ENCODE peak calls at places on chromosomes 6 and 20, in six cellular contexts. One of them, this sample, is unnamed.

GRCh38 chr6:145015739-145016558 is 719.4 kb downstream of the EPM2A start:
- DNase-seq in A673: peak
- DNase-seq in breast epithelium: no peak
- DNase-seq in GM23338: no peak
- DNase-seq in DMS79: no peak
- DNase-seq in germinal center: no peak
- DNase-seq in this sample: no peak

GRCh38 chr20:16265334-16265733 is 307.9 kb downstream of the KIF16B start:
- DNase-seq in A673: no peak
- DNase-seq in germinal center: no peak
- DNase-seq in breast epithelium: no peak
- DNase-seq in GM23338: no peak
- DNase-seq in DMS79: no peak
- DNase-seq in this sample: no peak

GRCh38 chr6:149129401-149130077 is 188.0 kb upstream of the TAB2 start:
- DNase-seq in breast epithelium: no peak
- DNase-seq in germinal center: no peak
- DNase-seq in A673: no peak
- DNase-seq in GM23338: no peak
- DNase-seq in DMS79: no peak
- DNase-seq in this sample: peak

GRCh38 chr6:36727491-36728021 is 29.9 kb downstream of the RAB44 start:
- DNase-seq in DMS79: peak
- DNase-seq in GM23338: no peak
- DNase-seq in breast epithelium: no peak
- DNase-seq in A673: no peak
- DNase-seq in germinal center: no peak
- DNase-seq in this sample: peak

GRCh38 chr6:127489248-127489647 is 29.9 kb downstream of the MTCL3 start:
- DNase-seq in A673: no peak
- DNase-seq in GM23338: no peak
- DNase-seq in germinal center: no peak
- DNase-seq in breast epithelium: no peak
- DNase-seq in DMS79: no peak
- DNase-seq in this sample: no peak

GRCh38 chr6:117441824-117442264 is 16.1 kb upstream of the ROS1 start:
- DNase-seq in breast epithelium: no peak
- DNase-seq in DMS79: no peak
- DNase-seq in A673: no peak
- DNase-seq in germinal center: no peak
- DNase-seq in GM23338: no peak
- DNase-seq in this sample: no peak

GRCh38 chr20:11776687-11777086 is 141.0 kb upstream of the BTBD3 start:
- DNase-seq in DMS79: no peak
- DNase-seq in GM23338: no peak
- DNase-seq in breast epithelium: no peak
- DNase-seq in germinal center: no peak
- DNase-seq in A673: no peak
- DNase-seq in this sample: no peak

GRCh38 chr6:134331255-134331654 is 13.3 kb upstream of the SGK1 start:
- DNase-seq in DMS79: no peak
- DNase-seq in germinal center: no peak
- DNase-seq in GM23338: no peak
- DNase-seq in breast epithelium: no peak
- DNase-seq in A673: no peak
- DNase-seq in this sample: no peak

GRCh38 chr20:17992224-17992637 is 23.4 kb downstream of the MGME1 start:
- DNase-seq in germinal center: no peak
- DNase-seq in DMS79: no peak
- DNase-seq in A673: no peak
- DNase-seq in breast epithelium: no peak
- DNase-seq in GM23338: no peak
- DNase-seq in this sample: no peak

GRCh38 chr6:39206250-39206721 is 23.0 kb downstream of the KCNK5 start:
- DNase-seq in breast epithelium: no peak
- DNase-seq in GM23338: peak
- DNase-seq in germinal center: no peak
- DNase-seq in A673: no peak
- DNase-seq in DMS79: no peak
- DNase-seq in this sample: no peak

GRCh38 chr6:43917878-43918382 is 147.9 kb downstream of the VEGFA start:
- DNase-seq in A673: no peak
- DNase-seq in GM23338: no peak
- DNase-seq in breast epithelium: no peak
- DNase-seq in DMS79: no peak
- DNase-seq in germinal center: no peak
- DNase-seq in this sample: no peak

GRCh38 chr20:52269327-52269726 is 77.7 kb upstream of the ZFP64 start:
- DNase-seq in germinal center: no peak
- DNase-seq in GM23338: no peak
- DNase-seq in A673: peak
- DNase-seq in DMS79: no peak
- DNase-seq in breast epithelium: no peak
- DNase-seq in this sample: peak

GRCh38 chr6:129490551-129491245 is 219.3 kb downstream of the ARHGAP18 start:
- DNase-seq in germinal center: peak
- DNase-seq in A673: peak
- DNase-seq in GM23338: peak
- DNase-seq in DMS79: no peak
- DNase-seq in breast epithelium: no peak
- DNase-seq in this sample: no peak

GRCh38 chr20:13858496-13859270 is 73.9 kb downstream of the NDUFAF5 start:
- DNase-seq in breast epithelium: no peak
- DNase-seq in A673: no peak
- DNase-seq in germinal center: no peak
- DNase-seq in DMS79: no peak
- DNase-seq in GM23338: no peak
- DNase-seq in this sample: no peak

GRCh38 chr6:81608776-81609175 is 143.7 kb downstream of the TENT5A start:
- DNase-seq in A673: no peak
- DNase-seq in breast epithelium: no peak
- DNase-seq in DMS79: no peak
- DNase-seq in GM23338: no peak
- DNase-seq in germinal center: no peak
- DNase-seq in this sample: no peak

GRCh38 chr6:141326426-141326825 is 806.3 kb upstream of the GJE1 start:
- DNase-seq in breast epithelium: no peak
- DNase-seq in DMS79: no peak
- DNase-seq in germinal center: no peak
- DNase-seq in A673: peak
- DNase-seq in GM23338: no peak
- DNase-seq in this sample: no peak

GRCh38 chr6:57313711-57314471 is 3.5 kb upstream of the PRIM2 start:
- DNase-seq in A673: peak
- DNase-seq in DMS79: no peak
- DNase-seq in GM23338: no peak
- DNase-seq in germinal center: no peak
- DNase-seq in breast epithelium: no peak
- DNase-seq in this sample: no peak

GRCh38 chr6:28651161-28651560 is 125.5 kb downstream of the GPX5 start:
- DNase-seq in A673: no peak
- DNase-seq in breast epithelium: no peak
- DNase-seq in DMS79: no peak
- DNase-seq in germinal center: no peak
- DNase-seq in GM23338: no peak
- DNase-seq in this sample: no peak

GRCh38 chr6:134046054-134046453 is 6.4 kb downstream of the SLC2A12 start:
- DNase-seq in GM23338: no peak
- DNase-seq in breast epithelium: no peak
- DNase-seq in A673: peak
- DNase-seq in germinal center: no peak
- DNase-seq in DMS79: no peak
- DNase-seq in this sample: no peak

GRCh38 chr6:158596861-158597260 is 37.0 kb downstream of the TMEM181 start:
- DNase-seq in breast epithelium: no peak
- DNase-seq in GM23338: no peak
- DNase-seq in germinal center: no peak
- DNase-seq in DMS79: no peak
- DNase-seq in A673: no peak
- DNase-seq in this sample: peak

GRCh38 chr20:43238833-43239232 is 49.1 kb upstream of the PTPRT start:
- DNase-seq in germinal center: peak
- DNase-seq in A673: peak
- DNase-seq in GM23338: no peak
- DNase-seq in breast epithelium: no peak
- DNase-seq in DMS79: no peak
- DNase-seq in this sample: peak

GRCh38 chr20:49724637-49725606 is 11.2 kb upstream of the B4GALT5 start:
- DNase-seq in germinal center: no peak
- DNase-seq in DMS79: no peak
- DNase-seq in GM23338: no peak
- DNase-seq in breast epithelium: no peak
- DNase-seq in A673: no peak
- DNase-seq in this sample: peak

GRCh38 chr6:25150863-25151262 is 128.3 kb upstream of the CARMIL1 start:
- DNase-seq in GM23338: no peak
- DNase-seq in breast epithelium: no peak
- DNase-seq in A673: no peak
- DNase-seq in germinal center: no peak
- DNase-seq in DMS79: no peak
- DNase-seq in this sample: no peak